ENCODE peak calls at places on chromosome 21, in six cellular contexts. G is GM10248, L is endodermal cell, N is GM13977, K is cardiac fibroblast, W is fibroblast of villous mesenchyme. U is an unnamed sample.

GRCh38 chr21:45931397-45931969 is 50.1 kb upstream of the COL6A1 start:
- DNase-seq in G (no peak), L (no peak), N (no peak), K (no peak), W (no peak), U (no peak)

GRCh38 chr21:39022901-39023693 is 160.2 kb downstream of the PSMG1 start:
- DNase-seq in G (no peak), L (peak), N (no peak), K (peak), W (peak), U (no peak)

GRCh38 chr21:21714396-21714795 is 716.2 kb downstream of the NCAM2 start:
- DNase-seq in G (no peak), L (no peak), N (no peak), K (peak), W (peak), U (no peak)

GRCh38 chr21:44999428-44999971 is 59.7 kb downstream of the SLX9 start:
- DNase-seq in G (no peak), L (no peak), N (no peak), K (no peak), W (no peak), U (no peak)

GRCh38 chr21:38306407-38306806 is 49.6 kb downstream of the KCNJ15 start:
- DNase-seq in G (no peak), L (no peak), N (no peak), K (peak), W (no peak), U (no peak)

GRCh38 chr21:26966978-26967913 is at the start of gene ADAMTS5:
- DNase-seq in G (peak), L (peak), N (peak), K (peak), W (peak), U (no peak)

GRCh38 chr21:35048183-35048601 is 910 bp downstream of the RUNX1 start:
- DNase-seq in G (no peak), L (no peak), N (no peak), K (no peak), W (peak), U (no peak)

GRCh38 chr21:46122241-46122671 is 24.3 kb downstream of the COL6A2 start:
- DNase-seq in G (no peak), L (no peak), N (no peak), K (peak), W (peak), U (no peak)

GRCh38 chr21:21897275-21897883 is 899.2 kb downstream of the NCAM2 start:
- DNase-seq in G (no peak), L (no peak), N (no peak), K (no peak), W (no peak), U (no peak)

GRCh38 chr21:25636727-25637126 is 2.3 kb upstream of the JAM2 start:
- DNase-seq in G (peak), L (no peak), N (peak), K (no peak), W (no peak), U (peak)

GRCh38 chr21:14843991-14844390 is 220.8 kb downstream of the NRIP1 start:
- DNase-seq in G (no peak), L (no peak), N (no peak), K (no peak), W (no peak), U (no peak)

GRCh38 chr21:43268086-43268803 is 99.4 kb downstream of the CRYAA start:
- DNase-seq in G (no peak), L (no peak), N (no peak), K (no peak), W (no peak), U (no peak)

GRCh38 chr21:43270800-43271261 is 102.0 kb downstream of the CRYAA start:
- DNase-seq in G (no peak), L (no peak), N (no peak), K (no peak), W (no peak), U (no peak)

GRCh38 chr21:43269981-43270670 is 101.3 kb downstream of the CRYAA start:
- DNase-seq in G (no peak), L (no peak), N (no peak), K (no peak), W (no peak), U (no peak)

GRCh38 chr21:43268804-43269186 is 100.0 kb downstream of the CRYAA start:
- DNase-seq in G (no peak), L (no peak), N (no peak), K (no peak), W (no peak), U (no peak)

GRCh38 chr21:43269461-43269860 is 100.7 kb downstream of the CRYAA start:
- DNase-seq in G (peak), L (peak), N (peak), K (no peak), W (no peak), U (peak)
- TF ChIP-seq CTCF in G (peak), L (peak), N (peak), K (peak), W (peak), U (no peak)

DNA sequence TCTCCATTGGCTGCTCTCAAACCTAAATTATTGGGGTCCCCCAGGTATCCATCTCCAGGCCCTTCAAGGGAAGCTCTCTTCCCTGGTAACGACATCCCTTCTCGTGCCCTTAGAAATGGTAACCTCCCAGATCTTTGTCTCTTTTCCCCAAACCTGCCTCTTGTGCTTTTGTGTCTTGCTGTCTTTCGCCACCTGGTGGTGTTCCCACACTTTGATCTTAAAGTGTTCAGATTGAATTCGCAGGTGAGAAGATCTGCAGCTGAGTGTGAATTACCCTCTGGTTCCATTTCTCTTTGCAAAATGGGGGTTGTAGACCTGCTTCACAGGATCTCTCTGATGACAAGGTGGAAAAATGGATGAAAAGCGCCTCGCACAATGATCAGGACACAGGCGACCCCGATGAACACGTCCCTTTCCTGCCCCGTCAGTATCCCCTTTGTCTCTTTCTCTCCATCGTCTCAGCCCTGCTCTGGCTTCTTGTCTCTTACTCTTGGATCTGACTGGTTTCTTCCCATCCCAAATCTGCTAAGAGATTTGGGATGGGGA is 53.1 kb downstream of the DOP1B start:
- DNase-seq in G (peak), L (peak), N (peak), K (peak), W (peak), U (peak)
- TF ChIP-seq CTCF in G (peak), L (peak), N (peak), K (peak), W (peak), U (peak)

GRCh38 chr21:31142600-31142999 is 104.3 kb upstream of the KRTAP19-8 start:
- DNase-seq in G (no peak), L (peak), N (no peak), K (no peak), W (no peak), U (no peak)
- TF ChIP-seq CTCF in G (peak), L (peak), N (peak), K (no peak), W (no peak), U (no peak)

GRCh38 chr21:19322360-19322759 is 918.8 kb upstream of the TMPRSS15 start:
- DNase-seq in G (no peak), L (no peak), N (no peak), K (peak), W (no peak), U (no peak)
- TF ChIP-seq CTCF in G (no peak), L (peak), N (peak), K (no peak), W (no peak), U (no peak)

DNA sequence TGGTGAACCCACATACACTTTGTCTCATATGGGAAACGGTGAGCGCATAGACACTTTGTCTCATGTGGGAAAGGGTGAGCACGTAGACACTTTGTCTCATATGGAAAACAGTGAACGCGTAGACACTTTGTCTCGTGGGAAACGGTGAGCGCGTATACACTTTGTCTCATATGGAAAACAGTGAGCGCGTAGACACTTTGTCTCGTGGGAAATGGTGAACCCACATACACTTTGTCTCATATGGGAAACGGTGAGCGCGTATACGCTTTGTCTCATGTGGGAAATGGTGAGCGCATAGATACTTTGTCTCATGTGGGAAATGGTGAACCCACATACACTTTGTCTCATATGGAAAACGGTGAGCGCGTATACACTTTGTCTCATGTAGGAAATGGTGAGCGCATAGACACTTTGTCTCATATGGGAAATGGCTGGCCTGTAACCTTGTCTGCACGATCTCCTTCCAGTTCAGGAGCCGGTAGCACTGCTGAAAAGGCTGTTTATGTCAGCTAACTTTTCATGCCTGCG is 50.7 kb upstream of the TRAPPC10 start:
- DNase-seq in G (no peak), L (no peak), N (no peak), K (no peak), W (no peak), U (no peak)
- TF ChIP-seq CTCF in G (no peak), L (no peak), N (no peak), K (no peak), W (no peak), U (no peak)

GRCh38 chr21:42009018-42009830 is 936 bp downstream of the ZBTB21 start:
- DNase-seq in G (peak), L (peak), N (peak), K (peak), W (peak), U (peak)
- TF ChIP-seq CTCF in G (peak), L (peak), N (peak), K (peak), W (peak), U (peak)

GRCh38 chr21:29196021-29196663 is 65.7 kb downstream of the MAP3K7CL start:
- DNase-seq in G (peak), L (no peak), N (peak), K (peak), W (peak), U (peak)
- TF ChIP-seq CTCF in G (peak), L (peak), N (peak), K (peak), W (peak), U (peak)

GRCh38 chr21:36478207-36478701 is 1.7 kb downstream of the CLDN14 start:
- DNase-seq in G (no peak), L (no peak), N (no peak), K (peak), W (peak), U (no peak)

GRCh38 chr21:36479415-36480402 is at the start of gene CLDN14:
- DNase-seq in G (no peak), L (no peak), N (no peak), K (no peak), W (peak), U (no peak)

GRCh38 chr21:36480618-36481017 is 696 bp upstream of the CLDN14 start:
- DNase-seq in G (no peak), L (no peak), N (no peak), K (no peak), W (no peak), U (no peak)

GRCh38 chr21:36477559-36477958 is 2.4 kb downstream of the CLDN14 start:
- DNase-seq in G (no peak), L (no peak), N (no peak), K (no peak), W (no peak), U (no peak)

DNA sequence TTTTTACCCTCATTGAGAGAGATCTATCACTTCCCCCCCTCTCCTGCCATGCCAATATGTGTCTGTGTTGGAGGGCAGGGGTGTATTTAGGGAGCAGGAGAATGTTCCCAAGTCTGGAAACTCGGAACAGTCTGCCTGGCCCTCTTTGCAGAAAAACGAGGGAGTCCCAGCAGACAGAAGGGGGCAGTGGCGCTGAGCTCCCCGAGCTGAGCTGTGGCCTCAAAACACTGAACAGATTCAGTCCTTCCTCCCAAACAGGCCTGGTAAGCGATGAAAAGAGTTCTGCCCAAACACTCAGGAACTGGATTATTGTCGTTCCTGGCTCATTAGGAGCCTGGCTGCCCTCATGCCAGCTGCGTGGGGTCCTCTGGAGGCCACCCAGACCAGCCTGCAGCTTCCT is 981 bp downstream of the CLDN14 start:
- DNase-seq in G (no peak), L (peak), N (no peak), K (peak), W (peak), U (no peak)
- TF ChIP-seq CTCF in G (no peak), L (peak), N (peak), K (peak), W (peak), U (no peak)

GRCh38 chr21:37181059-37181458 is 86.1 kb downstream of the VPS26C start:
- DNase-seq in G (no peak), L (no peak), N (no peak), K (no peak), W (no peak), U (no peak)
- TF ChIP-seq CTCF in G (no peak), L (no peak), N (no peak), K (no peak), W (no peak), U (no peak)